ENCODE peak calls at places on chromosomes 16 and 17, in ten cellular contexts. F, U, Y, V, P, N, E, T, X and O are unnamed samples.

GRCh38 chr17:15457723-15458094 is 9.7 kb downstream of the CDRT4 start:
- DNase-seq in U (no peak), Y (no peak), X (no peak), F (no peak), P (peak), V (no peak), T (no peak), N (no peak), E (no peak), O (no peak)

GRCh38 chr16:22789281-22789945 is 24.5 kb upstream of the HS3ST2 start:
- DNase-seq in F (no peak), Y (peak), T (no peak), V (no peak), U (no peak), E (peak), N (no peak), X (no peak), P (no peak), O (peak)

GRCh38 chr17:55340171-55340570 is 75.4 kb downstream of the HLF start:
- DNase-seq in F (no peak), N (no peak), Y (no peak), X (no peak), E (no peak), U (no peak), P (peak), V (no peak), T (no peak), O (no peak)

GRCh38 chr16:89506791-89507191 is 1.4 kb upstream of the SPG7 start:
- DNase-seq in Y (no peak), F (no peak), N (no peak), U (no peak), X (no peak), E (no peak), T (no peak), V (no peak), P (no peak), O (peak)

GRCh38 chr17:80862341-80862969 is 129.2 kb upstream of the CHMP6 start:
- DNase-seq in V (peak), E (no peak), T (no peak), U (no peak), X (no peak), P (peak), Y (no peak), F (no peak), N (no peak), O (no peak)

GRCh38 chr16:9389543-9390207 is 298.2 kb downstream of the HAPSTR1 start:
- DNase-seq in F (no peak), E (no peak), Y (no peak), X (no peak), T (no peak), N (no peak), P (no peak), U (peak), V (no peak), O (no peak)

GRCh38 chr17:77579717-77580116 is 378.8 kb upstream of the TNRC6C start:
- DNase-seq in F (no peak), X (no peak), P (no peak), N (no peak), U (no peak), T (no peak), E (no peak), V (no peak), Y (no peak), O (no peak)

GRCh38 chr17:79842656-79843474 is 3.6 kb upstream of the CBX4 start:
- DNase-seq in N (no peak), Y (no peak), P (no peak), X (peak), U (peak), E (no peak), V (no peak), F (no peak), T (no peak), O (no peak)

GRCh38 chr16:35171106-35171505 is 1711.7 kb downstream of the TP53TG3F start:
- DNase-seq in X (no peak), Y (no peak), E (no peak), N (no peak), F (no peak), P (no peak), U (no peak), T (no peak), V (no peak), O (no peak)

GRCh38 chr17:57607553-57608120 is 137.5 kb downstream of the CCDC182 start:
- DNase-seq in E (no peak), X (no peak), F (no peak), U (no peak), N (no peak), P (no peak), V (peak), Y (peak), T (peak), O (no peak)

GRCh38 chr17:82815354-82815753 is 24.5 kb downstream of the ZNF750 start:
- DNase-seq in U (no peak), V (no peak), E (no peak), N (no peak), F (no peak), T (no peak), P (no peak), X (no peak), Y (no peak), O (no peak)

GRCh38 chr17:57868007-57868774 is 18.3 kb upstream of the MRPS23 start:
- DNase-seq in T (peak), Y (peak), V (peak), F (peak), X (peak), E (peak), P (peak), U (peak), N (no peak), O (peak)

GRCh38 chr17:45315583-45316270 is 1.1 kb downstream of the MAP3K14 start:
- DNase-seq in P (no peak), N (no peak), F (no peak), U (no peak), V (no peak), X (no peak), T (no peak), Y (no peak), E (no peak), O (no peak)

GRCh38 chr16:71972356-71972755 is 27.8 kb downstream of the PKD1L3 start:
- DNase-seq in V (no peak), X (no peak), P (no peak), F (no peak), Y (no peak), N (no peak), E (no peak), U (no peak), T (no peak), O (no peak)

GRCh38 chr16:81630632-81631026 is 148.5 kb upstream of the PLCG2 start:
- DNase-seq in F (no peak), N (no peak), E (no peak), V (no peak), P (no peak), U (no peak), X (no peak), Y (no peak), T (no peak), O (no peak)

GRCh38 chr16:1596516-1596915 is 15.4 kb downstream of the IFT140 start:
- DNase-seq in E (no peak), P (no peak), U (no peak), T (no peak), N (no peak), F (no peak), V (no peak), Y (no peak), X (no peak), O (no peak)

GRCh38 chr17:63291243-63291642 is 154.9 kb downstream of the CYB561 start:
- DNase-seq in X (no peak), T (no peak), E (no peak), F (no peak), U (no peak), V (no peak), Y (peak), P (no peak), N (no peak), O (no peak)

GRCh38 chr16:9186061-9186460 is 94.6 kb downstream of the HAPSTR1 start:
- DNase-seq in X (no peak), P (no peak), N (no peak), E (no peak), U (no peak), T (no peak), Y (no peak), F (no peak), V (no peak), O (no peak)

GRCh38 chr17:57902800-57903759 is 52.1 kb downstream of the CUEDC1 start:
- DNase-seq in F (peak), U (peak), E (peak), Y (peak), P (peak), X (no peak), V (peak), T (peak), N (peak), O (peak)

GRCh38 chr17:78159575-78160158 is 8.7 kb upstream of the SYNGR2 start:
- DNase-seq in U (peak), V (no peak), F (no peak), Y (peak), E (peak), N (no peak), T (no peak), P (no peak), X (no peak), O (no peak)

GRCh38 chr17:4533522-4534502 is 21.4 kb downstream of the MYBBP1A start:
- DNase-seq in E (no peak), V (no peak), P (no peak), F (no peak), Y (no peak), X (no peak), N (peak), U (no peak), T (no peak), O (no peak)

GRCh38 chr16:67942200-67942509 is 1.8 kb downstream of the LCAT start:
- DNase-seq in X (peak), Y (no peak), V (no peak), N (no peak), P (peak), F (no peak), T (peak), E (no peak), U (peak), O (peak)

GRCh38 chr17:13601776-13602551 is at the start of gene HS3ST3A1:
- DNase-seq in N (no peak), P (peak), X (peak), F (no peak), V (peak), Y (no peak), U (no peak), E (peak), T (peak), O (peak)

GRCh38 chr16:8887952-8888560 is 5.9 kb downstream of the LITAFD start:
- DNase-seq in F (no peak), V (peak), E (peak), Y (no peak), X (no peak), U (no peak), P (peak), N (peak), T (peak), O (no peak)

GRCh38 chr16:86821933-86822332 is 243.6 kb downstream of the FOXL1 start:
- DNase-seq in N (no peak), F (no peak), V (no peak), T (no peak), P (no peak), Y (no peak), X (no peak), U (no peak), E (no peak), O (no peak)

GRCh38 chr17:57075785-57076184 is 9.3 kb upstream of the AKAP1 start:
- DNase-seq in N (no peak), V (no peak), Y (no peak), T (no peak), U (no peak), F (no peak), P (no peak), X (no peak), E (no peak), O (no peak)

GRCh38 chr17:57434361-57434760 is 178.0 kb downstream of the MSI2 start:
- DNase-seq in Y (no peak), U (no peak), F (no peak), T (no peak), V (no peak), E (no peak), N (no peak), X (no peak), P (no peak), O (no peak)

GRCh38 chr17:77857306-77857555 is 101.3 kb upstream of the TNRC6C start:
- DNase-seq in P (no peak), N (no peak), T (no peak), X (no peak), F (no peak), Y (no peak), E (no peak), U (no peak), V (no peak), O (no peak)

GRCh38 chr17:78933959-78934568 is 8.9 kb upstream of the TIMP2 start:
- DNase-seq in X (peak), P (peak), U (no peak), V (peak), T (peak), Y (peak), F (peak), E (peak), N (peak), O (peak)

GRCh38 chr16:68346892-68347480 is 36.2 kb downstream of the PRMT7 start:
- DNase-seq in X (no peak), E (no peak), Y (peak), F (no peak), U (no peak), T (no peak), P (no peak), N (no peak), V (peak), O (no peak)

GRCh38 chr16:50644730-50645129 is 36.4 kb downstream of the SNX20 start:
- DNase-seq in E (no peak), F (no peak), Y (peak), U (peak), X (no peak), N (no peak), P (peak), V (no peak), T (peak), O (peak)

GRCh38 chr16:525520-526180 is 1.9 kb upstream of the CAPN15 start:
- DNase-seq in F (no peak), U (peak), P (no peak), X (no peak), V (no peak), T (peak), Y (peak), E (peak), N (no peak), O (peak)

GRCh38 chr17:28576758-28577465 is at the start of gene ALDOC:
- DNase-seq in V (peak), X (peak), N (peak), F (peak), U (peak), P (peak), T (peak), E (peak), Y (peak), O (peak)

GRCh38 chr17:40832840-40833239 is 10.4 kb upstream of the KRT10 start:
- DNase-seq in E (no peak), Y (no peak), P (no peak), T (no peak), F (no peak), U (no peak), X (no peak), N (no peak), V (no peak), O (no peak)

DNA sequence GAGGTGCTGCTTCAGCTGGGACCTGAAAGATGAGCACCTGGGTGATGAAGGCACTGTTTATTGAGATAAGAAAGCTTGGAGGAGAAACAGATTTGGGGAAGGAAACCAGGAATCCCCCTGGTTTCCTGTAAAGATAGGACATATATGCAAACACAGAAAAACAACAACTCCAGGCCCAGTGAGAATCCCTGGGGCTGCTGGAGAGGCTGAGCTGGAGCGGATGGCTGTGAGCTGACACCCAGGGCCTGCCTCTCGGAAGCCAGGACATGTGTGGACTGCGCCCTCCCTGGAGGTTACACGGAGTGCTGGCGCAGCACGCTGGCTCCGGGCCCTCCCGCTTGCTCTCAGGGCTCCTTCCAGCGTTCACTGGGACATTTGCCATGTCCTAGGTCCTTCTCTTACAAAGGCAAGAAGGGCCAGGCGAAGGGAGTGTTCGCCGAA is 57.5 kb downstream of the CYB5B start:
- DNase-seq in X (no peak), P (peak), V (no peak), Y (peak), F (peak), U (no peak), T (peak), N (peak), E (no peak), O (no peak)
- TF ChIP-seq CTCF in X (no peak), P (no peak), V (no peak), Y (peak), F (no peak), U (no peak), T (no peak), N (peak), E (peak), O (no peak)

GRCh38 chr16:30997000-30997886 is 12.2 kb downstream of the HSD3B7 start:
- DNase-seq in X (peak), E (peak), U (peak), P (peak), N (no peak), V (peak), Y (peak), F (peak), T (peak), O (peak)
- TF ChIP-seq CTCF in X (no peak), E (no peak), U (no peak), P (no peak), N (no peak), V (no peak), Y (no peak), F (no peak), T (no peak), O (no peak)

DNA sequence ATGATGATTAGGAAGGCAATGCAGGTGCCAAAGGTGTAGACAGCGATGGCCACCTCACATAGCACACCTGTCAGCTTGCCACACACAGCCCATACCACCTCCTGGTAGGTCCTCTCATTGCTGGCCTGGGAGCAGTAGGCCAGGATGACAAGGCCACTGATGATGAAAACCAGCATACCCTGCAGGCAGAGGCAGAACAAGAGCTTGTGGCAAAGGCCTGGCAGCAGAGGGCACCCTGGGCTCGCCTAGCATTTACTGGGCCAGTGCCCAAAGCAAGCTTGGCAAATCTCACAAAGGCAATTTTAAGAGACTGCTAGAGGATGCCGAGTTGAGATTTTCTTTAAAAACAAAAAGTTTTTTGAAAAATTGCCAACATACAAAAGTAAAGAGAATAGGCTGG is 5.9 kb downstream of the SLC38A7 start:
- DNase-seq in T (peak), V (no peak), P (peak), E (peak), F (no peak), Y (peak), X (no peak), N (peak), U (peak), O (peak)
- TF ChIP-seq CTCF in T (peak), V (no peak), P (no peak), E (peak), F (no peak), Y (peak), X (no peak), N (peak), U (peak), O (no peak)

GRCh38 chr16:55655709-55656694 is at the start of gene SLC6A2:
- DNase-seq in F (no peak), U (no peak), T (no peak), P (peak), Y (peak), E (no peak), X (peak), N (no peak), V (no peak), O (no peak)
- TF ChIP-seq CTCF in F (no peak), U (no peak), T (no peak), P (no peak), Y (peak), E (peak), X (peak), N (no peak), V (no peak), O (no peak)

GRCh38 chr17:33929181-33929724 is 325.8 kb upstream of the CCL2 start:
- DNase-seq in E (no peak), P (no peak), X (no peak), U (no peak), Y (no peak), F (no peak), N (no peak), T (no peak), V (no peak), O (no peak)

GRCh38 chr17:33922971-33923370 is 332.1 kb upstream of the CCL2 start:
- DNase-seq in P (no peak), X (no peak), Y (no peak), N (no peak), F (no peak), E (no peak), U (no peak), V (no peak), T (no peak), O (no peak)

GRCh38 chr17:33924105-33924504 is 331.0 kb upstream of the CCL2 start:
- DNase-seq in Y (no peak), P (no peak), V (no peak), E (no peak), F (no peak), N (no peak), T (no peak), U (no peak), X (no peak), O (no peak)

GRCh38 chr17:33925650-33926049 is 329.4 kb upstream of the CCL2 start:
- DNase-seq in Y (no peak), T (no peak), P (no peak), U (no peak), X (no peak), F (no peak), E (no peak), V (no peak), N (no peak), O (no peak)

DNA sequence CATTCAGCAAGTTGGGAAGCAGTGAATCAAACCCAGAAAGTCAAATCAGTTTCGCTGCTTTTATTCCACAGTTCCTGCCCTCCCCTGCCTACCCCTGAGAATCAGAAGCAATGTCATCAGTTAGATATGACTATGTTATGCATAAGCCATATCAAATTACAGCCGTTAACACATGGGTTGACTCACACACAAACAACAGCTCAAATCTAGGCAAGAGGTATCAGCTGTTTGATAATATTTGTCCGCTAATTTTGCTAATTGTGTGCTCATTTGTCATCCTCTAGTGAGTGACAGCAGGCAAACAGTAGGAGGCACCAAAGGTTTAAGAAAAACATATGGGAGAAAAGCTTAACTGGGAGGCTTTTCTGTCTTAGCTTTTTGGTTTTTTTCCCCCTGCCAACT is 327.4 kb upstream of the CCL2 start:
- DNase-seq in U (peak), N (no peak), Y (peak), V (no peak), F (no peak), E (no peak), X (no peak), T (no peak), P (no peak), O (no peak)
- TF ChIP-seq CTCF in U (peak), N (peak), Y (peak), V (no peak), F (no peak), E (no peak), X (no peak), T (no peak), P (no peak), O (no peak)

GRCh38 chr16:73217654-73218053 is 169.7 kb upstream of the ZFHX3 start:
- DNase-seq in T (no peak), P (no peak), X (no peak), V (no peak), U (peak), E (no peak), Y (no peak), N (no peak), F (no peak), O (no peak)
- TF ChIP-seq CTCF in T (no peak), P (no peak), X (peak), V (no peak), U (no peak), E (peak), Y (peak), N (no peak), F (no peak), O (peak)

GRCh38 chr16:6803171-6803570 is 529.5 kb upstream of the RBFOX1 start:
- DNase-seq in F (no peak), T (no peak), N (no peak), V (no peak), U (no peak), Y (no peak), E (no peak), P (no peak), X (no peak), O (no peak)

GRCh38 chr16:6797223-6797622 is 535.4 kb upstream of the RBFOX1 start:
- DNase-seq in V (no peak), X (no peak), P (no peak), F (no peak), E (no peak), N (no peak), U (no peak), T (no peak), Y (no peak), O (no peak)
- TF ChIP-seq CTCF in V (no peak), X (no peak), P (no peak), F (no peak), E (no peak), N (no peak), U (no peak), T (no peak), Y (no peak), O (no peak)

GRCh38 chr16:82630219-82630618 is 3.5 kb downstream of the CDH13 start:
- DNase-seq in Y (peak), N (no peak), X (no peak), P (no peak), T (no peak), U (no peak), F (no peak), V (no peak), E (peak), O (no peak)

GRCh38 chr16:82629441-82630027 is 2.8 kb downstream of the CDH13 start:
- DNase-seq in T (no peak), V (no peak), X (no peak), U (no peak), P (no peak), E (peak), F (no peak), N (no peak), Y (peak), O (no peak)

GRCh38 chr16:82633964-82634600 is 7.3 kb downstream of the CDH13 start:
- DNase-seq in E (no peak), T (no peak), V (no peak), N (peak), Y (peak), P (no peak), F (no peak), U (no peak), X (no peak), O (no peak)

GRCh38 chr16:82630688-82631087 is 3.9 kb downstream of the CDH13 start:
- DNase-seq in E (peak), P (no peak), X (no peak), F (no peak), V (no peak), N (no peak), T (no peak), Y (peak), U (no peak), O (no peak)

GRCh38 chr16:82631701-82632685 is 5.2 kb downstream of the CDH13 start:
- DNase-seq in E (no peak), V (no peak), F (no peak), U (peak), Y (peak), P (no peak), N (no peak), X (no peak), T (no peak), O (no peak)
- TF ChIP-seq CTCF in E (peak), V (no peak), F (no peak), U (peak), Y (peak), P (no peak), N (no peak), X (no peak), T (no peak), O (no peak)